ENCODE peak calls at places on chromosomes 11 and 22, in five cellular contexts. One of them, this sample, is unnamed.
A peak's percentile ranks its signal among the peaks of the same experiment; 100 is the strongest.

GRCh38 chr11:69524991-69525411 is 43.5 kb downstream of the LINC01488 start:
- DNase-seq in mesendoderm: no peak
- DNase-seq in Panc1: no peak
- DNase-seq in K562: no peak
- DNase-seq in A549: no peak
- DNase-seq in this sample: no peak

GRCh38 chr11:47181271-47181670 is 4.6 kb upstream of the ARFGAP2 start:
- DNase-seq in A549: no peak
- DNase-seq in mesendoderm: no peak
- DNase-seq in Panc1: no peak
- DNase-seq in K562: no peak
- DNase-seq in this sample: no peak

GRCh38 chr11:17532814-17533213 is 11.4 kb downstream of the USH1C start:
- DNase-seq in A549: no peak
- DNase-seq in K562: no peak
- DNase-seq in Panc1: no peak
- DNase-seq in mesendoderm: no peak
- DNase-seq in this sample: no peak

GRCh38 chr11:47924184-47924671 is 56.1 kb upstream of the PTPRJ start:
- DNase-seq in K562: no peak
- DNase-seq in A549: peak; percentile 61
- DNase-seq in mesendoderm: no peak
- DNase-seq in Panc1: peak; percentile 77
- DNase-seq in this sample: no peak

GRCh38 chr11:75721852-75722668 is 4.4 kb downstream of the MOGAT2 start:
- DNase-seq in K562: no peak
- DNase-seq in mesendoderm: no peak
- DNase-seq in Panc1: no peak
- DNase-seq in A549: no peak
- DNase-seq in this sample: no peak

GRCh38 chr11:91199866-91200265 is 977.0 kb upstream of the CHORDC1 start:
- DNase-seq in Panc1: no peak
- DNase-seq in mesendoderm: peak; percentile 57
- DNase-seq in A549: no peak
- DNase-seq in K562: no peak
- DNase-seq in this sample: no peak

GRCh38 chr11:28447226-28447625 is 339.0 kb downstream of the METTL15 start:
- DNase-seq in mesendoderm: no peak
- DNase-seq in Panc1: no peak
- DNase-seq in A549: no peak
- DNase-seq in K562: no peak
- DNase-seq in this sample: no peak

GRCh38 chr22:28997342-28997741 is 64.3 kb downstream of the C22orf31 start:
- DNase-seq in K562: no peak
- DNase-seq in A549: no peak
- DNase-seq in mesendoderm: no peak
- DNase-seq in Panc1: no peak
- DNase-seq in this sample: no peak

GRCh38 chr22:39534092-39534506 is 1.6 kb upstream of the RPS19BP1 start:
- DNase-seq in mesendoderm: no peak
- DNase-seq in Panc1: no peak
- DNase-seq in K562: no peak
- DNase-seq in A549: no peak
- DNase-seq in this sample: no peak

GRCh38 chr11:637593-638507 is 781 bp downstream of the DRD4 start:
- DNase-seq in K562: no peak
- DNase-seq in A549: no peak
- DNase-seq in Panc1: no peak
- DNase-seq in mesendoderm: no peak
- DNase-seq in this sample: no peak

GRCh38 chr22:37951305-37951704 is 2.1 kb downstream of the C22orf23 start:
- DNase-seq in Panc1: no peak
- DNase-seq in mesendoderm: peak; percentile 71
- DNase-seq in A549: peak; percentile 10
- DNase-seq in K562: peak; percentile 32
- DNase-seq in this sample: no peak

GRCh38 chr11:58024601-58025091 is 965 bp downstream of the OR9Q1 start:
- DNase-seq in A549: no peak
- DNase-seq in mesendoderm: no peak
- DNase-seq in Panc1: no peak
- DNase-seq in K562: no peak
- DNase-seq in this sample: peak; percentile 83

GRCh38 chr11:96149743-96150555 is 193.0 kb downstream of the MAML2 start:
- DNase-seq in A549: no peak
- DNase-seq in K562: no peak
- DNase-seq in Panc1: no peak
- DNase-seq in mesendoderm: no peak
- DNase-seq in this sample: no peak

GRCh38 chr11:119093951-119094815 is 7.5 kb downstream of the DPAGT1 start:
- DNase-seq in A549: no peak
- DNase-seq in mesendoderm: no peak
- DNase-seq in K562: peak; percentile 16
- DNase-seq in Panc1: no peak
- DNase-seq in this sample: peak; percentile 48

GRCh38 chr11:32152821-32153220 is 61.9 kb downstream of the RCN1 start:
- DNase-seq in Panc1: no peak
- DNase-seq in A549: no peak
- DNase-seq in mesendoderm: no peak
- DNase-seq in K562: no peak
- DNase-seq in this sample: no peak

GRCh38 chr22:17102297-17102667 is 17.5 kb downstream of the IL17RA start:
- DNase-seq in mesendoderm: no peak
- DNase-seq in Panc1: no peak
- DNase-seq in K562: peak; percentile 49
- DNase-seq in A549: no peak
- DNase-seq in this sample: no peak

GRCh38 chr11:67262731-67263675 is 3.3 kb upstream of the GRK2 start:
- DNase-seq in mesendoderm: peak; percentile 85
- DNase-seq in K562: peak; percentile 89
- DNase-seq in A549: peak; percentile 98
- DNase-seq in Panc1: no peak
- DNase-seq in this sample: peak; percentile 85
- H3K27ac ChIP-seq in mesendoderm: no peak overlapping the region
- H3K27ac ChIP-seq in K562: peak overlapping the region; percentile 70
- H3K27ac ChIP-seq in A549: peak overlapping the region; percentile 87
- H3K27ac ChIP-seq in Panc1: peak overlapping the region; percentile 67
- H3K27ac ChIP-seq in this sample: no peak overlapping the region

GRCh38 chr11:72069787-72070251 is 10.5 kb downstream of the NUMA1 start:
- DNase-seq in Panc1: peak; percentile 79
- DNase-seq in mesendoderm: peak; percentile 71
- DNase-seq in K562: peak; percentile 25
- DNase-seq in A549: peak; percentile 59
- DNase-seq in this sample: peak; percentile 75
- H3K4me1 ChIP-seq in Panc1: peaks cover 20% of the 10 kb centered on the region
- H3K4me1 ChIP-seq in mesendoderm: peaks cover 19% of the 10 kb centered on the region
- H3K4me1 ChIP-seq in K562: peaks cover 8% of the 10 kb centered on the region
- H3K4me1 ChIP-seq in A549: peaks cover 55% of the 10 kb centered on the region
- H3K4me1 ChIP-seq in this sample: peaks cover 54% of the 10 kb centered on the region

DNA sequence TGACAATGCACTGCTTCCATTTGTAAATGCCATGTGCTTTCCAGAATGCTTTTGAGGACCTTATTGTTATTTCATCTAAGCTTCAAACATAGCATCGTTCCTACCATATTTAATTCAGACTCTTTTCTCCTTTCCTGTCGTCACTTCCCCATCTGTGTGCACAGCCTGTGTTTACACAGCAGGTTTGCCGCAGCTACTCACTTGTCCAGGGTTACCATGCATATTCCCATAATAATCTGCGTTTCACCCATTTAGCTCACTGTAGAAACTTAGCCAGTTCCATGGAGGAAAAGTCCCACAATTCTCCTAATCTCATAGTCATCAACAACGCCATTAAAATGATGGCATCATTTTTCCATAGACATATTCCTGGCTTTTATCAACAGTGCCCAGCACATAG is 48.1 kb downstream of the FLI1 start:
- DNase-seq in K562: no peak
- DNase-seq in A549: no peak
- DNase-seq in Panc1: no peak
- DNase-seq in mesendoderm: no peak
- DNase-seq in this sample: no peak
- H3K4me3 ChIP-seq in K562: no peak overlapping the region
- H3K4me3 ChIP-seq in A549: no peak overlapping the region
- H3K4me3 ChIP-seq in Panc1: no peak overlapping the region
- H3K4me3 ChIP-seq in mesendoderm: no peak overlapping the region
- H3K4me3 ChIP-seq in this sample: no peak overlapping the region

GRCh38 chr11:94558468-94558867 is 8.7 kb upstream of the PIWIL4 start:
- DNase-seq in mesendoderm: no peak
- DNase-seq in Panc1: no peak
- DNase-seq in K562: no peak
- DNase-seq in A549: no peak
- DNase-seq in this sample: no peak

GRCh38 chr11:94553938-94554337 is 10.2 kb downstream of the FUT4 start:
- DNase-seq in mesendoderm: no peak
- DNase-seq in A549: no peak
- DNase-seq in Panc1: no peak
- DNase-seq in K562: no peak
- DNase-seq in this sample: no peak

GRCh38 chr11:94558932-94559331 is 8.2 kb upstream of the PIWIL4 start:
- DNase-seq in K562: no peak
- DNase-seq in mesendoderm: no peak
- DNase-seq in A549: no peak
- DNase-seq in Panc1: no peak
- DNase-seq in this sample: no peak

GRCh38 chr11:94557992-94558391 is 9.2 kb upstream of the PIWIL4 start:
- DNase-seq in A549: no peak
- DNase-seq in mesendoderm: no peak
- DNase-seq in Panc1: no peak
- DNase-seq in K562: no peak
- DNase-seq in this sample: no peak

DNA sequence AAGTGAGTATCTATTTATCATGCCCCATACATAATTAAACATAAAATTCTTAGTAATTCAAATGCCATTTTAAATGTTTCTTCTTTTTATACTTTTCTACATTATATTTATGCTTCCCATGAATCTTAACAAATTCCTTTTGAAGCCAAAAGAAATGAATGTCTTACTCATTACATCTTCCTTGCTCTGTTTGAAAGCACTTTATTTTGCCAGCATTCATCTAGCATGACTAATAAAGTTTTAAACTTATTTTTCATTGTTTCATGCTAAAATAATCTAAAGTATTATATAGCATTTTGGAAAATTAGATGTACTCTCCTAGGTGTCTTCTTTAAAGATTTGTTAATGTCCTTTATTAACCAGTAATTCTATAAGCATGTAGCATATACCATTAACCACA is 9.8 kb upstream of the PIWIL4 start:
- DNase-seq in Panc1: no peak
- DNase-seq in A549: no peak
- DNase-seq in mesendoderm: no peak
- DNase-seq in K562: no peak
- DNase-seq in this sample: no peak
- H3K27ac ChIP-seq in Panc1: no peak overlapping the region
- H3K27ac ChIP-seq in A549: no peak overlapping the region
- H3K27ac ChIP-seq in mesendoderm: no peak overlapping the region
- H3K27ac ChIP-seq in K562: no peak overlapping the region
- H3K27ac ChIP-seq in this sample: no peak overlapping the region

DNA sequence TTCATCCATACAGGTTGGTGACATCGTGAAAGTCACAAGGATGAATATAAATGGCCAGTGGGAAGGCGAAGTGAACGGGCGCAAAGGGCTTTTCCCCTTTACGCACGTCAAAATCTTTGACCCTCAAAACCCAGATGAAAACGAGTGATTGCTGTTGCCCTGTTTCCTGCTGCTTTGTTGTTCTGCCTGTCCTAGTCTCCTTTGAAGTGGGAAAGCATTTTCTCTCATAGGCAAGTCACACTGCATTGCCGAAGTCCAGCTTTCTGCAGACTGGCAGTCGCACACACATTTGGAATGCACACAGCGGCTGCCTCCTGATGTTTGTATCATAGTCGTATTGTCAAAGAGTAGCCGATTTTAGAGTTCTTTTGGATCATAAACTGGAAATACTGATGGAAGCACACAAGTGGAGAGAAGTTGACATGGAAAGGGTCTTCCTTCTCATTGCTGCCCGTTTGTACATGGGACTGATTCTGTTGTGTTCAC is 17.3 kb upstream of the AIFM3 start:
- DNase-seq in A549: no peak
- DNase-seq in K562: no peak
- DNase-seq in mesendoderm: no peak
- DNase-seq in Panc1: no peak
- DNase-seq in this sample: no peak
- H3K4me1 ChIP-seq in A549: peaks cover 47% of the 10 kb centered on the region
- H3K4me1 ChIP-seq in K562: peaks cover 8% of the 10 kb centered on the region
- H3K4me1 ChIP-seq in mesendoderm: no peaks in the 10 kb centered on the region
- H3K4me1 ChIP-seq in Panc1: peaks cover 47% of the 10 kb centered on the region
- H3K4me1 ChIP-seq in this sample: peaks cover 5% of the 10 kb centered on the region

GRCh38 chr11:61102667-61103491 is 590 bp downstream of the CD5 start:
- DNase-seq in Panc1: no peak
- DNase-seq in mesendoderm: no peak
- DNase-seq in K562: no peak
- DNase-seq in A549: no peak
- DNase-seq in this sample: no peak
- H3K4me3 ChIP-seq in Panc1: no peak overlapping the region
- H3K4me3 ChIP-seq in mesendoderm: no peak overlapping the region
- H3K4me3 ChIP-seq in K562: no peak overlapping the region
- H3K4me3 ChIP-seq in A549: no peak overlapping the region
- H3K4me3 ChIP-seq in this sample: no peak overlapping the region

DNA sequence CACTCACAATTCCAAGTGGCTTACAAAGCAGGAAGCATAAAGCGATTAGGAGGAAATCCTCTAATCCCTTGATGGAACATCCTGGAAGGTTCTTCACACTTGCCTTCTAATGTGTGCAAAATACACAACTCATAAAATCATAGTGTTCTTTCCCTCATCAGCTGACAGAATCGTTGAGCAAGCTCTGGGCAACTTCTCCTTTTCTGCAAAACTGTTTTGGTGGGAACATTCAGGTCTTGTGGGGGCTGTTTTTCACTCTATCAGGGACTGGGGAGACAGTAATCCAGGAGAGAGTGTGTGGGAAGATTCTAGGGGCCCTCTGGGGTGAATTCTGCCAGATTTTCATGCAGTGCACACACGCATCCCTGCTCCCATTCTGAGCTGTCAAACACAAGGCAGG is 53.2 kb downstream of the IRAG1 start:
- DNase-seq in K562: no peak
- DNase-seq in mesendoderm: no peak
- DNase-seq in Panc1: no peak
- DNase-seq in A549: no peak
- DNase-seq in this sample: no peak
- H3K27ac ChIP-seq in K562: no peak overlapping the region
- H3K27ac ChIP-seq in mesendoderm: no peak overlapping the region
- H3K27ac ChIP-seq in Panc1: no peak overlapping the region
- H3K27ac ChIP-seq in A549: no peak overlapping the region
- H3K27ac ChIP-seq in this sample: no peak overlapping the region

This sample was measured in heart left ventricle.